ENCODE peak calls at places on chromosomes 4 and X, in seven cellular contexts. One of them, this sample, is unnamed.
A peak's percentile ranks its signal among the peaks of the same experiment; 100 is the strongest.

GRCh38 chrX:13151806-13152510 is 107.5 kb upstream of the FAM9C start:
- DNase-seq in Peyer's patch: no peak
- DNase-seq in substantia nigra: no peak
- DNase-seq in transverse colon: no peak
- DNase-seq in BE2C: no peak
- DNase-seq in M059J: peak; percentile 89
- DNase-seq in activated CD4-positive, alpha-beta T cell treated with anti-CD3 and anti-CD28 coated beads for 36 hours: peak; percentile 11
- DNase-seq in this sample: no peak

GRCh38 chr4:20426028-20426427 is 174.3 kb downstream of the SLIT2 start:
- DNase-seq in M059J: no peak
- DNase-seq in substantia nigra: no peak
- DNase-seq in Peyer's patch: no peak
- DNase-seq in transverse colon: no peak
- DNase-seq in activated CD4-positive, alpha-beta T cell treated with anti-CD3 and anti-CD28 coated beads for 36 hours: no peak
- DNase-seq in BE2C: no peak
- DNase-seq in this sample: no peak

GRCh38 chrX:68261060-68261672 is 172.1 kb downstream of the OPHN1 start:
- DNase-seq in transverse colon: no peak
- DNase-seq in activated CD4-positive, alpha-beta T cell treated with anti-CD3 and anti-CD28 coated beads for 36 hours: no peak
- DNase-seq in BE2C: no peak
- DNase-seq in substantia nigra: peak; percentile 3
- DNase-seq in M059J: peak; percentile 74
- DNase-seq in Peyer's patch: no peak
- DNase-seq in this sample: no peak

GRCh38 chrX:17588303-17588702 is 149.0 kb upstream of the SCML1 start:
- DNase-seq in Peyer's patch: no peak
- DNase-seq in M059J: peak; percentile 57
- DNase-seq in BE2C: no peak
- DNase-seq in transverse colon: no peak
- DNase-seq in activated CD4-positive, alpha-beta T cell treated with anti-CD3 and anti-CD28 coated beads for 36 hours: no peak
- DNase-seq in substantia nigra: no peak
- DNase-seq in this sample: no peak

GRCh38 chr4:181301735-181302380 is 941.3 kb upstream of the TENM3 start:
- DNase-seq in BE2C: peak; percentile 60
- DNase-seq in substantia nigra: peak; percentile 1
- DNase-seq in M059J: peak; percentile 52
- DNase-seq in Peyer's patch: peak; percentile 74
- DNase-seq in transverse colon: peak; percentile 57
- DNase-seq in activated CD4-positive, alpha-beta T cell treated with anti-CD3 and anti-CD28 coated beads for 36 hours: peak; percentile 59
- DNase-seq in this sample: no peak

GRCh38 chr4:3816256-3816825 is 50.2 kb downstream of the ADRA2C start:
- DNase-seq in activated CD4-positive, alpha-beta T cell treated with anti-CD3 and anti-CD28 coated beads for 36 hours: no peak
- DNase-seq in BE2C: no peak
- DNase-seq in M059J: no peak
- DNase-seq in substantia nigra: no peak
- DNase-seq in transverse colon: no peak
- DNase-seq in Peyer's patch: no peak
- DNase-seq in this sample: peak; percentile 46

GRCh38 chr4:76703123-76703490 is 194.8 kb downstream of the SOWAHB start:
- DNase-seq in substantia nigra: no peak
- DNase-seq in M059J: peak; percentile 77
- DNase-seq in activated CD4-positive, alpha-beta T cell treated with anti-CD3 and anti-CD28 coated beads for 36 hours: no peak
- DNase-seq in BE2C: no peak
- DNase-seq in Peyer's patch: no peak
- DNase-seq in transverse colon: no peak
- DNase-seq in this sample: no peak

GRCh38 chr4:1418494-1419285 is 12.4 kb upstream of the NKX1-1 start:
- DNase-seq in BE2C: no peak
- DNase-seq in transverse colon: no peak
- DNase-seq in M059J: no peak
- DNase-seq in activated CD4-positive, alpha-beta T cell treated with anti-CD3 and anti-CD28 coated beads for 36 hours: no peak
- DNase-seq in substantia nigra: no peak
- DNase-seq in Peyer's patch: no peak
- DNase-seq in this sample: no peak

GRCh38 chrX:151801980-151802379 is 67.4 kb downstream of the CNGA2 start:
- DNase-seq in M059J: no peak
- DNase-seq in substantia nigra: no peak
- DNase-seq in BE2C: no peak
- DNase-seq in transverse colon: no peak
- DNase-seq in Peyer's patch: no peak
- DNase-seq in activated CD4-positive, alpha-beta T cell treated with anti-CD3 and anti-CD28 coated beads for 36 hours: no peak
- DNase-seq in this sample: no peak

GRCh38 chr4:85703098-85703497 is 228.1 kb downstream of the ARHGAP24 start:
- DNase-seq in BE2C: no peak
- DNase-seq in M059J: peak; percentile 13
- DNase-seq in Peyer's patch: no peak
- DNase-seq in transverse colon: no peak
- DNase-seq in activated CD4-positive, alpha-beta T cell treated with anti-CD3 and anti-CD28 coated beads for 36 hours: no peak
- DNase-seq in substantia nigra: no peak
- DNase-seq in this sample: no peak

GRCh38 chrX:13131511-13132137 is 87.2 kb upstream of the FAM9C start:
- DNase-seq in Peyer's patch: no peak
- DNase-seq in transverse colon: no peak
- DNase-seq in M059J: peak; percentile 91
- DNase-seq in activated CD4-positive, alpha-beta T cell treated with anti-CD3 and anti-CD28 coated beads for 36 hours: no peak
- DNase-seq in BE2C: no peak
- DNase-seq in substantia nigra: no peak
- DNase-seq in this sample: no peak

GRCh38 chr4:79906306-79906705 is 166.7 kb downstream of the ANTXR2 start:
- DNase-seq in substantia nigra: no peak
- DNase-seq in transverse colon: no peak
- DNase-seq in Peyer's patch: no peak
- DNase-seq in activated CD4-positive, alpha-beta T cell treated with anti-CD3 and anti-CD28 coated beads for 36 hours: no peak
- DNase-seq in M059J: no peak
- DNase-seq in BE2C: no peak
- DNase-seq in this sample: no peak

GRCh38 chr4:113979157-113979972 is at the start of gene ARSJ:
- DNase-seq in BE2C: peak; percentile 58
- DNase-seq in activated CD4-positive, alpha-beta T cell treated with anti-CD3 and anti-CD28 coated beads for 36 hours: peak; percentile 41
- DNase-seq in Peyer's patch: peak; percentile 58
- DNase-seq in substantia nigra: peak; percentile 47
- DNase-seq in transverse colon: peak; percentile 54
- DNase-seq in M059J: peak; percentile 73
- DNase-seq in this sample: peak; percentile 87

GRCh38 chrX:698246-698645 is 67.7 kb downstream of the SHOX start:
- DNase-seq in M059J: no peak
- DNase-seq in BE2C: no peak
- DNase-seq in substantia nigra: no peak
- DNase-seq in activated CD4-positive, alpha-beta T cell treated with anti-CD3 and anti-CD28 coated beads for 36 hours: no peak
- DNase-seq in Peyer's patch: no peak
- DNase-seq in transverse colon: no peak
- DNase-seq in this sample: no peak

GRCh38 chr4:55609393-55609821 is 17.4 kb upstream of the PDCL2 start:
- DNase-seq in transverse colon: no peak
- DNase-seq in M059J: no peak
- DNase-seq in Peyer's patch: no peak
- DNase-seq in activated CD4-positive, alpha-beta T cell treated with anti-CD3 and anti-CD28 coated beads for 36 hours: no peak
- DNase-seq in substantia nigra: no peak
- DNase-seq in BE2C: no peak
- DNase-seq in this sample: no peak

GRCh38 chr4:149914101-149914500 is 98.5 kb upstream of the IQCM start:
- DNase-seq in substantia nigra: no peak
- DNase-seq in M059J: no peak
- DNase-seq in BE2C: no peak
- DNase-seq in transverse colon: no peak
- DNase-seq in activated CD4-positive, alpha-beta T cell treated with anti-CD3 and anti-CD28 coated beads for 36 hours: no peak
- DNase-seq in Peyer's patch: no peak
- DNase-seq in this sample: no peak

GRCh38 chrX:72280210-72280882 is 3.3 kb upstream of the RPS4X start:
- DNase-seq in Peyer's patch: no peak
- DNase-seq in transverse colon: no peak
- DNase-seq in M059J: peak; percentile 83
- DNase-seq in activated CD4-positive, alpha-beta T cell treated with anti-CD3 and anti-CD28 coated beads for 36 hours: no peak
- DNase-seq in BE2C: no peak
- DNase-seq in substantia nigra: no peak
- DNase-seq in this sample: no peak

GRCh38 chr4:175346381-175346780 is 428.2 kb downstream of the ADAM29 start:
- DNase-seq in Peyer's patch: no peak
- DNase-seq in transverse colon: no peak
- DNase-seq in activated CD4-positive, alpha-beta T cell treated with anti-CD3 and anti-CD28 coated beads for 36 hours: no peak
- DNase-seq in BE2C: no peak
- DNase-seq in substantia nigra: no peak
- DNase-seq in M059J: peak; percentile 93
- DNase-seq in this sample: no peak

GRCh38 chrX:30948626-30949025 is 59.6 kb upstream of the TAB3 start:
- DNase-seq in M059J: no peak
- DNase-seq in activated CD4-positive, alpha-beta T cell treated with anti-CD3 and anti-CD28 coated beads for 36 hours: no peak
- DNase-seq in substantia nigra: no peak
- DNase-seq in BE2C: no peak
- DNase-seq in Peyer's patch: no peak
- DNase-seq in transverse colon: no peak
- DNase-seq in this sample: no peak

GRCh38 chr4:136637071-136637777 is 895.1 kb downstream of the PCDH18 start:
- DNase-seq in BE2C: peak; percentile 45
- DNase-seq in transverse colon: no peak
- DNase-seq in activated CD4-positive, alpha-beta T cell treated with anti-CD3 and anti-CD28 coated beads for 36 hours: peak; percentile 6
- DNase-seq in Peyer's patch: no peak
- DNase-seq in M059J: peak; percentile 2
- DNase-seq in substantia nigra: no peak
- DNase-seq in this sample: no peak

GRCh38 chr4:144399927-144400326 is 246.0 kb upstream of the HHIP start:
- DNase-seq in activated CD4-positive, alpha-beta T cell treated with anti-CD3 and anti-CD28 coated beads for 36 hours: no peak
- DNase-seq in substantia nigra: no peak
- DNase-seq in BE2C: no peak
- DNase-seq in transverse colon: no peak
- DNase-seq in M059J: peak; percentile 84
- DNase-seq in Peyer's patch: no peak
- DNase-seq in this sample: no peak